ENCODE peak calls at places on chromosomes 4 and X, in ten cellular contexts. One of them, this sample, is unnamed.

GRCh38 chrX:8731579-8732395 is at the start of gene ANOS1:
- DNase-seq in RKO: no peak
- DNase-seq in lung: peak; percentile 80
- DNase-seq in sigmoid colon: peak; percentile 64
- DNase-seq in OCI-LY7: no peak
- DNase-seq in stimulated activated CD8-positive, alpha-beta memory T cell treated with anti-CD3 and anti-CD28 coated beads, Interleukin-2, amount 100 ng/mL, for 48 hours: no peak
- DNase-seq in Caki2: peak; percentile 71
- DNase-seq in A172: peak; percentile 10
- DNase-seq in GM20000: no peak
- DNase-seq in mucosa of descending colon: peak; percentile 25
- DNase-seq in this sample: no peak

GRCh38 chrX:17692709-17693346 is 44.5 kb upstream of the SCML1 start:
- DNase-seq in A172: peak; percentile 26
- DNase-seq in stimulated activated CD8-positive, alpha-beta memory T cell treated with anti-CD3 and anti-CD28 coated beads, Interleukin-2, amount 100 ng/mL, for 48 hours: no peak
- DNase-seq in RKO: peak; percentile 32
- DNase-seq in mucosa of descending colon: no peak
- DNase-seq in GM20000: no peak
- DNase-seq in Caki2: peak; percentile 35
- DNase-seq in lung: no peak
- DNase-seq in sigmoid colon: no peak
- DNase-seq in OCI-LY7: no peak
- DNase-seq in this sample: no peak

GRCh38 chrX:134294548-134294947 is 57.6 kb downstream of the CCDC160 start:
- DNase-seq in lung: no peak
- DNase-seq in OCI-LY7: peak; percentile 0
- DNase-seq in stimulated activated CD8-positive, alpha-beta memory T cell treated with anti-CD3 and anti-CD28 coated beads, Interleukin-2, amount 100 ng/mL, for 48 hours: no peak
- DNase-seq in Caki2: no peak
- DNase-seq in mucosa of descending colon: no peak
- DNase-seq in RKO: peak; percentile 24
- DNase-seq in GM20000: no peak
- DNase-seq in sigmoid colon: no peak
- DNase-seq in A172: no peak
- DNase-seq in this sample: no peak

GRCh38 chr4:121977251-121978168 is 25.6 kb upstream of the TRPC3 start:
- DNase-seq in Caki2: no peak
- DNase-seq in stimulated activated CD8-positive, alpha-beta memory T cell treated with anti-CD3 and anti-CD28 coated beads, Interleukin-2, amount 100 ng/mL, for 48 hours: no peak
- DNase-seq in A172: peak; percentile 32
- DNase-seq in lung: no peak
- DNase-seq in mucosa of descending colon: no peak
- DNase-seq in OCI-LY7: peak; percentile 70
- DNase-seq in GM20000: peak; percentile 39
- DNase-seq in RKO: no peak
- DNase-seq in sigmoid colon: no peak
- DNase-seq in this sample: no peak

GRCh38 chr4:68373513-68373912 is 23.6 kb upstream of the YTHDC1 start:
- DNase-seq in sigmoid colon: peak; percentile 90
- DNase-seq in mucosa of descending colon: peak; percentile 54
- DNase-seq in RKO: no peak
- DNase-seq in Caki2: no peak
- DNase-seq in lung: peak; percentile 57
- DNase-seq in OCI-LY7: no peak
- DNase-seq in stimulated activated CD8-positive, alpha-beta memory T cell treated with anti-CD3 and anti-CD28 coated beads, Interleukin-2, amount 100 ng/mL, for 48 hours: peak; percentile 27
- DNase-seq in GM20000: peak; percentile 58
- DNase-seq in A172: no peak
- DNase-seq in this sample: peak; percentile 25

GRCh38 chr4:41452484-41453225 is 85.3 kb upstream of the LIMCH1 start:
- DNase-seq in stimulated activated CD8-positive, alpha-beta memory T cell treated with anti-CD3 and anti-CD28 coated beads, Interleukin-2, amount 100 ng/mL, for 48 hours: no peak
- DNase-seq in sigmoid colon: no peak
- DNase-seq in RKO: no peak
- DNase-seq in mucosa of descending colon: no peak
- DNase-seq in Caki2: no peak
- DNase-seq in OCI-LY7: no peak
- DNase-seq in lung: no peak
- DNase-seq in A172: no peak
- DNase-seq in GM20000: no peak
- DNase-seq in this sample: no peak

GRCh38 chr4:158538176-158538575 is 16.5 kb downstream of the RXFP1 start:
- DNase-seq in RKO: peak; percentile 1
- DNase-seq in stimulated activated CD8-positive, alpha-beta memory T cell treated with anti-CD3 and anti-CD28 coated beads, Interleukin-2, amount 100 ng/mL, for 48 hours: no peak
- DNase-seq in mucosa of descending colon: no peak
- DNase-seq in Caki2: no peak
- DNase-seq in lung: no peak
- DNase-seq in OCI-LY7: no peak
- DNase-seq in sigmoid colon: no peak
- DNase-seq in A172: peak; percentile 72
- DNase-seq in GM20000: no peak
- DNase-seq in this sample: no peak

GRCh38 chrX:56764975-56765791 is 36.1 kb downstream of the NBDY start:
- DNase-seq in OCI-LY7: peak; percentile 68
- DNase-seq in Caki2: no peak
- DNase-seq in RKO: no peak
- DNase-seq in stimulated activated CD8-positive, alpha-beta memory T cell treated with anti-CD3 and anti-CD28 coated beads, Interleukin-2, amount 100 ng/mL, for 48 hours: no peak
- DNase-seq in lung: peak; percentile 28
- DNase-seq in mucosa of descending colon: no peak
- DNase-seq in sigmoid colon: peak; percentile 49
- DNase-seq in GM20000: peak; percentile 63
- DNase-seq in A172: no peak
- DNase-seq in this sample: no peak

GRCh38 chr4:6150046-6150735 is 50.2 kb downstream of the JAKMIP1 start:
- DNase-seq in RKO: no peak
- DNase-seq in GM20000: no peak
- DNase-seq in A172: no peak
- DNase-seq in Caki2: no peak
- DNase-seq in sigmoid colon: no peak
- DNase-seq in stimulated activated CD8-positive, alpha-beta memory T cell treated with anti-CD3 and anti-CD28 coated beads, Interleukin-2, amount 100 ng/mL, for 48 hours: no peak
- DNase-seq in OCI-LY7: no peak
- DNase-seq in lung: no peak
- DNase-seq in mucosa of descending colon: no peak
- DNase-seq in this sample: no peak

GRCh38 chr4:68582339-68582717 is 6.2 kb upstream of the UGT2B17 start:
- DNase-seq in OCI-LY7: no peak
- DNase-seq in RKO: no peak
- DNase-seq in GM20000: no peak
- DNase-seq in A172: no peak
- DNase-seq in Caki2: no peak
- DNase-seq in sigmoid colon: no peak
- DNase-seq in lung: no peak
- DNase-seq in stimulated activated CD8-positive, alpha-beta memory T cell treated with anti-CD3 and anti-CD28 coated beads, Interleukin-2, amount 100 ng/mL, for 48 hours: no peak
- DNase-seq in mucosa of descending colon: no peak
- DNase-seq in this sample: no peak

GRCh38 chr4:79609853-79610252 is 201.8 kb upstream of the GK2 start:
- DNase-seq in mucosa of descending colon: no peak
- DNase-seq in OCI-LY7: no peak
- DNase-seq in A172: peak; percentile 23
- DNase-seq in stimulated activated CD8-positive, alpha-beta memory T cell treated with anti-CD3 and anti-CD28 coated beads, Interleukin-2, amount 100 ng/mL, for 48 hours: no peak
- DNase-seq in RKO: no peak
- DNase-seq in Caki2: no peak
- DNase-seq in GM20000: no peak
- DNase-seq in sigmoid colon: no peak
- DNase-seq in lung: no peak
- DNase-seq in this sample: no peak

GRCh38 chr4:18840499-18840898 is 818.9 kb upstream of the LCORL start:
- DNase-seq in OCI-LY7: no peak
- DNase-seq in GM20000: no peak
- DNase-seq in sigmoid colon: no peak
- DNase-seq in lung: no peak
- DNase-seq in mucosa of descending colon: no peak
- DNase-seq in A172: no peak
- DNase-seq in stimulated activated CD8-positive, alpha-beta memory T cell treated with anti-CD3 and anti-CD28 coated beads, Interleukin-2, amount 100 ng/mL, for 48 hours: no peak
- DNase-seq in RKO: no peak
- DNase-seq in Caki2: no peak
- DNase-seq in this sample: no peak

GRCh38 chrX:49308604-49309269 is 5.3 kb downstream of the GAGE10 start:
- DNase-seq in A172: no peak
- DNase-seq in OCI-LY7: no peak
- DNase-seq in Caki2: no peak
- DNase-seq in lung: no peak
- DNase-seq in GM20000: no peak
- DNase-seq in sigmoid colon: no peak
- DNase-seq in stimulated activated CD8-positive, alpha-beta memory T cell treated with anti-CD3 and anti-CD28 coated beads, Interleukin-2, amount 100 ng/mL, for 48 hours: no peak
- DNase-seq in mucosa of descending colon: no peak
- DNase-seq in RKO: no peak
- DNase-seq in this sample: no peak

GRCh38 chr4:7966281-7967062 is 26.8 kb upstream of the AFAP1 start:
- DNase-seq in A172: no peak
- DNase-seq in lung: no peak
- DNase-seq in RKO: no peak
- DNase-seq in OCI-LY7: no peak
- DNase-seq in Caki2: no peak
- DNase-seq in GM20000: no peak
- DNase-seq in mucosa of descending colon: no peak
- DNase-seq in stimulated activated CD8-positive, alpha-beta memory T cell treated with anti-CD3 and anti-CD28 coated beads, Interleukin-2, amount 100 ng/mL, for 48 hours: no peak
- DNase-seq in sigmoid colon: no peak
- DNase-seq in this sample: no peak

GRCh38 chrX:6989858-6990257 is 157.7 kb upstream of the STS start:
- DNase-seq in A172: no peak
- DNase-seq in RKO: no peak
- DNase-seq in lung: no peak
- DNase-seq in Caki2: no peak
- DNase-seq in GM20000: no peak
- DNase-seq in sigmoid colon: no peak
- DNase-seq in OCI-LY7: no peak
- DNase-seq in mucosa of descending colon: no peak
- DNase-seq in stimulated activated CD8-positive, alpha-beta memory T cell treated with anti-CD3 and anti-CD28 coated beads, Interleukin-2, amount 100 ng/mL, for 48 hours: no peak
- DNase-seq in this sample: no peak

GRCh38 chrX:111270339-111270738 is at the start of gene CAPN6:
- DNase-seq in sigmoid colon: no peak
- DNase-seq in GM20000: no peak
- DNase-seq in stimulated activated CD8-positive, alpha-beta memory T cell treated with anti-CD3 and anti-CD28 coated beads, Interleukin-2, amount 100 ng/mL, for 48 hours: no peak
- DNase-seq in A172: no peak
- DNase-seq in mucosa of descending colon: peak; percentile 20
- DNase-seq in RKO: no peak
- DNase-seq in OCI-LY7: no peak
- DNase-seq in Caki2: no peak
- DNase-seq in lung: no peak
- DNase-seq in this sample: no peak

GRCh38 chrX:39966186-39966585 is 131.6 kb downstream of the BCOR start:
- DNase-seq in GM20000: no peak
- DNase-seq in A172: no peak
- DNase-seq in sigmoid colon: no peak
- DNase-seq in mucosa of descending colon: no peak
- DNase-seq in lung: no peak
- DNase-seq in stimulated activated CD8-positive, alpha-beta memory T cell treated with anti-CD3 and anti-CD28 coated beads, Interleukin-2, amount 100 ng/mL, for 48 hours: no peak
- DNase-seq in OCI-LY7: no peak
- DNase-seq in Caki2: no peak
- DNase-seq in RKO: no peak
- DNase-seq in this sample: no peak

GRCh38 chr4:175469519-175469918 is 342.5 kb downstream of the GPM6A start:
- DNase-seq in sigmoid colon: no peak
- DNase-seq in mucosa of descending colon: no peak
- DNase-seq in lung: no peak
- DNase-seq in stimulated activated CD8-positive, alpha-beta memory T cell treated with anti-CD3 and anti-CD28 coated beads, Interleukin-2, amount 100 ng/mL, for 48 hours: no peak
- DNase-seq in RKO: no peak
- DNase-seq in Caki2: peak; percentile 38
- DNase-seq in GM20000: no peak
- DNase-seq in OCI-LY7: no peak
- DNase-seq in A172: peak; percentile 37
- DNase-seq in this sample: no peak

GRCh38 chr4:147368948-147369347 is 111.9 kb upstream of the EDNRA start:
- DNase-seq in A172: no peak
- DNase-seq in Caki2: no peak
- DNase-seq in stimulated activated CD8-positive, alpha-beta memory T cell treated with anti-CD3 and anti-CD28 coated beads, Interleukin-2, amount 100 ng/mL, for 48 hours: no peak
- DNase-seq in GM20000: no peak
- DNase-seq in sigmoid colon: no peak
- DNase-seq in lung: no peak
- DNase-seq in mucosa of descending colon: no peak
- DNase-seq in RKO: no peak
- DNase-seq in OCI-LY7: no peak
- DNase-seq in this sample: no peak

GRCh38 chr4:2220016-2220620 is 21.8 kb downstream of the HAUS3 start:
- DNase-seq in sigmoid colon: peak; percentile 77
- DNase-seq in lung: peak; percentile 72
- DNase-seq in RKO: peak; percentile 75
- DNase-seq in stimulated activated CD8-positive, alpha-beta memory T cell treated with anti-CD3 and anti-CD28 coated beads, Interleukin-2, amount 100 ng/mL, for 48 hours: peak; percentile 58
- DNase-seq in Caki2: peak; percentile 59
- DNase-seq in A172: peak; percentile 61
- DNase-seq in OCI-LY7: peak; percentile 77
- DNase-seq in mucosa of descending colon: peak; percentile 81
- DNase-seq in GM20000: peak; percentile 70
- DNase-seq in this sample: peak; percentile 59

GRCh38 chrX:102950908-102951866 is 14.1 kb downstream of the RAB40AL start:
- DNase-seq in lung: peak; percentile 43
- DNase-seq in A172: peak; percentile 10
- DNase-seq in OCI-LY7: peak; percentile 16
- DNase-seq in Caki2: peak; percentile 58
- DNase-seq in sigmoid colon: no peak
- DNase-seq in GM20000: peak; percentile 19
- DNase-seq in stimulated activated CD8-positive, alpha-beta memory T cell treated with anti-CD3 and anti-CD28 coated beads, Interleukin-2, amount 100 ng/mL, for 48 hours: peak; percentile 15
- DNase-seq in mucosa of descending colon: peak; percentile 25
- DNase-seq in RKO: peak; percentile 38
- DNase-seq in this sample: peak; percentile 12

GRCh38 chr4:139872274-139872673 is 206.7 kb downstream of the MGST2 start:
- DNase-seq in OCI-LY7: no peak
- DNase-seq in stimulated activated CD8-positive, alpha-beta memory T cell treated with anti-CD3 and anti-CD28 coated beads, Interleukin-2, amount 100 ng/mL, for 48 hours: no peak
- DNase-seq in mucosa of descending colon: no peak
- DNase-seq in Caki2: peak; percentile 23
- DNase-seq in GM20000: no peak
- DNase-seq in A172: peak; percentile 86
- DNase-seq in lung: no peak
- DNase-seq in RKO: peak; percentile 99
- DNase-seq in sigmoid colon: no peak
- DNase-seq in this sample: no peak

GRCh38 chrX:134836497-134836968 is 154.3 kb upstream of the SMIM10 start:
- DNase-seq in lung: no peak
- DNase-seq in OCI-LY7: no peak
- DNase-seq in Caki2: no peak
- DNase-seq in A172: peak; percentile 22
- DNase-seq in sigmoid colon: no peak
- DNase-seq in GM20000: no peak
- DNase-seq in RKO: peak; percentile 13
- DNase-seq in stimulated activated CD8-positive, alpha-beta memory T cell treated with anti-CD3 and anti-CD28 coated beads, Interleukin-2, amount 100 ng/mL, for 48 hours: no peak
- DNase-seq in mucosa of descending colon: no peak
- DNase-seq in this sample: no peak

GRCh38 chr4:152036626-152037025 is 275.8 kb upstream of the GATB start:
- DNase-seq in mucosa of descending colon: no peak
- DNase-seq in A172: no peak
- DNase-seq in GM20000: no peak
- DNase-seq in stimulated activated CD8-positive, alpha-beta memory T cell treated with anti-CD3 and anti-CD28 coated beads, Interleukin-2, amount 100 ng/mL, for 48 hours: no peak
- DNase-seq in OCI-LY7: no peak
- DNase-seq in lung: no peak
- DNase-seq in RKO: no peak
- DNase-seq in sigmoid colon: no peak
- DNase-seq in Caki2: no peak
- DNase-seq in this sample: no peak

GRCh38 chr4:105014242-105015031 is 132.2 kb upstream of the TET2 start:
- DNase-seq in RKO: no peak
- DNase-seq in OCI-LY7: no peak
- DNase-seq in stimulated activated CD8-positive, alpha-beta memory T cell treated with anti-CD3 and anti-CD28 coated beads, Interleukin-2, amount 100 ng/mL, for 48 hours: no peak
- DNase-seq in lung: no peak
- DNase-seq in A172: no peak
- DNase-seq in sigmoid colon: no peak
- DNase-seq in GM20000: no peak
- DNase-seq in mucosa of descending colon: no peak
- DNase-seq in Caki2: no peak
- DNase-seq in this sample: no peak

GRCh38 chrX:1072637-1073377 is 139.6 kb downstream of the CRLF2 start:
- DNase-seq in RKO: no peak
- DNase-seq in GM20000: no peak
- DNase-seq in Caki2: no peak
- DNase-seq in mucosa of descending colon: no peak
- DNase-seq in lung: no peak
- DNase-seq in OCI-LY7: peak; percentile 13
- DNase-seq in stimulated activated CD8-positive, alpha-beta memory T cell treated with anti-CD3 and anti-CD28 coated beads, Interleukin-2, amount 100 ng/mL, for 48 hours: no peak
- DNase-seq in sigmoid colon: no peak
- DNase-seq in A172: no peak
- DNase-seq in this sample: no peak

This sample was measured in T-helper 17 cell.